ENCODE peak calls at places on chromosomes 2 and 18, in ten cellular contexts. Q, W, Z, J, V, F, P, I, C and L are unnamed samples.

GRCh38 chr2:120825370-120826259 is 89.9 kb downstream of the GLI2 start:
- DNase-seq in J (peak), W (peak), P (peak), I (no peak), Z (no peak), F (peak), V (peak), C (peak), Q (no peak), L (no peak)

GRCh38 chr18:9321709-9322108 is 12.9 kb upstream of the TWSG1 start:
- DNase-seq in I (no peak), J (no peak), P (no peak), F (no peak), C (no peak), V (no peak), Q (no peak), W (no peak), Z (no peak), L (no peak)

GRCh38 chr2:17578466-17578928 is 38.0 kb downstream of the VSNL1 start:
- DNase-seq in C (no peak), V (no peak), Z (peak), Q (no peak), J (no peak), I (no peak), P (no peak), F (no peak), W (no peak), L (no peak)

GRCh38 chr2:235654115-235654514 is 160.3 kb downstream of the AGAP1 start:
- DNase-seq in C (no peak), Z (no peak), I (no peak), P (no peak), Q (no peak), J (no peak), F (no peak), V (no peak), W (no peak), L (no peak)

GRCh38 chr2:240952496-240953246 is 45.7 kb upstream of the SNED1 start:
- DNase-seq in Q (no peak), F (no peak), J (no peak), I (peak), W (peak), C (peak), V (no peak), Z (no peak), P (no peak), L (peak)

GRCh38 chr2:133326651-133327397 is 241.4 kb downstream of the NCKAP5 start:
- DNase-seq in C (no peak), J (no peak), Z (no peak), V (no peak), W (no peak), Q (no peak), F (no peak), I (no peak), P (peak), L (no peak)

GRCh38 chr2:56295666-56296065 is 111.9 kb downstream of the CCDC85A start:
- DNase-seq in J (no peak), Q (no peak), P (no peak), V (no peak), C (no peak), Z (no peak), F (no peak), W (no peak), I (no peak), L (no peak)

GRCh38 chr18:48743046-48743445 is 204.2 kb downstream of the CTIF start:
- DNase-seq in V (peak), F (no peak), I (peak), J (peak), C (peak), Z (no peak), W (peak), P (peak), Q (no peak), L (no peak)

GRCh38 chr2:133885847-133886246 is 317.6 kb upstream of the NCKAP5 start:
- DNase-seq in V (no peak), W (no peak), J (no peak), Z (no peak), I (no peak), Q (no peak), C (no peak), P (no peak), F (peak), L (no peak)

GRCh38 chr2:85662899-85663683 is 4.9 kb downstream of the SFTPB start:
- DNase-seq in W (peak), F (peak), Q (no peak), C (no peak), P (peak), J (peak), I (peak), Z (no peak), V (peak), L (no peak)

GRCh38 chr18:8658858-8659485 is 46.4 kb upstream of the MTCL1 start:
- DNase-seq in V (no peak), Q (no peak), C (no peak), P (no peak), W (no peak), F (no peak), Z (no peak), I (no peak), J (no peak), L (no peak)

GRCh38 chr2:120398961-120399888 is 53.3 kb downstream of the INHBB start:
- DNase-seq in Z (no peak), V (no peak), W (peak), F (peak), J (no peak), Q (no peak), I (peak), P (no peak), C (peak), L (no peak)

GRCh38 chr2:224158061-224158460 is 119.0 kb upstream of the SERPINE2 start:
- DNase-seq in I (no peak), V (no peak), C (no peak), W (no peak), F (no peak), J (no peak), Z (no peak), P (no peak), Q (no peak), L (no peak)

GRCh38 chr18:67010916-67011315 is 407.0 kb upstream of the CDH19 start:
- DNase-seq in V (peak), W (no peak), F (peak), J (no peak), Q (no peak), P (no peak), C (no peak), I (no peak), Z (no peak), L (no peak)

GRCh38 chr2:149857344-149857743 is 269.8 kb upstream of the MMADHC start:
- DNase-seq in P (no peak), Z (no peak), I (no peak), V (peak), Q (no peak), W (no peak), F (no peak), C (no peak), J (no peak), L (no peak)

GRCh38 chr2:239222346-239223028 is 178.3 kb downstream of the HDAC4 start:
- DNase-seq in Q (no peak), V (peak), J (peak), P (no peak), C (no peak), W (peak), Z (no peak), I (no peak), F (no peak), L (no peak)

GRCh38 chr2:121689356-121689755 is 40.1 kb upstream of the CLASP1 start:
- DNase-seq in J (no peak), P (peak), V (peak), Z (no peak), F (peak), W (peak), I (no peak), C (no peak), Q (peak), L (no peak)

GRCh38 chr2:172285010-172285621 is 142.3 kb upstream of the ITGA6 start:
- DNase-seq in J (no peak), I (no peak), V (peak), W (no peak), P (peak), Q (peak), C (no peak), Z (no peak), F (peak), L (no peak)

DNA sequence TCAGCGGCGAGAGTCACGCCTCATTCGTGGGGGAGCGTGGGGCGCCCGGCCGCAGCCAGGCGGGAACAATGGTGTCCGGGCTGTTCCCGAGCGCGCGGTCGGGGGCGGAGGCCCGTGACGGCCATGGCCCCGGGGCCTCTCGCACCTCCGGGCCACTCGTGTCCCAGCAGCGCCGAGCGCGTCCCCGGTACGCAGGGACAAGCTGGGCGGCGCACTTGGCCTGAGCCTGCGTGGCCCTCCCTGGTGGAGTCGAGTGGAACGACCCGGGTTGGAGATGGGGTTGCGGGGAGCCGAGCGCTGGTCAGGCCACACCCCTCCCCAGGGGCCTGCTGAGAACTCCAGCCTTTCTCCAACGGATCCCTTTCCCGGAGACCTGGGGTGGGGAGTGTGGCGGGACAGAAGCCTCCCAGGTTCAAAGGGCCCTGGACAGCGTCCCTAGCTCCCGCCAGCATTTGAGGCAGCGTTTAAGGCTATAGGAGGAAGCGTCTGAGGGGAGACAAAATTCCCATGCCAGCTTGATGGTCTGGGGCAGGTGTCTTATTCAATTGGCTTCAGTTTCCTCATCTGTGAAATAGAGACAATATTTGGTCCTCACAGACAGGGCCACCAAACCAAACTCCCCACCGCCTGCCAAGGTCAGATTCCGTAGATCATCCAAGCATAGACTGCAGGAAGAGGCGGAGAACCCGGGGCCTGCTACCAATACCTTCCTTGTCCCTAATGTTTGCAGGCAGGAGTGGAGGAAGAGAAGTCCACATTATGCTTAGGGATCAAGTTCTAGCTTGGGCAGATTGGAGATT is 545 bp downstream of the CNDP2 start:
- DNase-seq in I (peak), Z (no peak), J (peak), V (peak), W (peak), P (peak), C (peak), Q (peak), F (peak), L (peak)
- TF ChIP-seq CTCF in I (no peak), Z (no peak), J (no peak), V (no peak), W (no peak), P (peak), C (peak), Q (no peak), F (no peak), L (peak)

GRCh38 chr18:46482831-46483230 is 174.2 kb downstream of the LOXHD1 start:
- DNase-seq in F (no peak), W (no peak), V (no peak), Z (no peak), P (no peak), C (no peak), J (no peak), I (no peak), Q (no peak), L (no peak)
- TF ChIP-seq CTCF in F (no peak), W (no peak), V (no peak), Z (no peak), P (no peak), C (no peak), J (no peak), I (no peak), Q (no peak), L (no peak)

GRCh38 chr18:75365837-75366236 is 61.7 kb downstream of the SMIM21 start:
- DNase-seq in Z (no peak), P (no peak), I (no peak), F (no peak), C (no peak), W (no peak), Q (no peak), J (no peak), V (no peak), L (no peak)
- TF ChIP-seq CTCF in Z (peak), P (no peak), I (no peak), F (no peak), C (no peak), W (no peak), Q (no peak), J (no peak), V (no peak), L (no peak)

GRCh38 chr18:78482378-78482777 is 497.2 kb upstream of the SALL3 start:
- DNase-seq in Q (no peak), Z (no peak), I (no peak), P (no peak), V (no peak), J (no peak), F (no peak), W (no peak), C (no peak), L (no peak)
- TF ChIP-seq CTCF in Q (no peak), Z (no peak), I (no peak), P (no peak), V (no peak), J (no peak), F (no peak), W (no peak), C (no peak), L (no peak)

DNA sequence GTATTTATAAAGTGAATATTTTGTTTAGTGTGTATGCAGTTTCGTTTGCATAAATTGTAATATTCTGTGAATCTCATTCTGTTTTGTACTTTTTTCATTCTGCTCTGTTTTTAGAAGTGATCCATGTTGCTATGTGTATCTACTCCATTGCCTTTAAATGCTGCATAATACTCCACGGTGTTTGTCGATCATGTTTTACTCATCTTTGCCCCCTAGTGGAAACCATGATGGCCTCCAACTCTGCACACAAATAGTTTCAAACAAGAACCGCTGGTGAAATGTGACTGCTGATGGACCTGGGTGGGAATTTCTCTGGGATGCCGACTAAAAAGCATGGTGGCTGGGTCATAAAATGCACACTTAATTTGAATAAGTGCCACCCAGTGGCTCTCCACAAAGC is 32.0 kb upstream of the SKOR2 start:
- DNase-seq in V (peak), J (no peak), P (no peak), Q (peak), C (no peak), Z (no peak), F (no peak), W (no peak), I (no peak), L (no peak)
- TF ChIP-seq CTCF in V (peak), J (no peak), P (peak), Q (peak), C (peak), Z (no peak), F (peak), W (no peak), I (no peak), L (peak)

GRCh38 chr18:55322176-55322735 is 265.7 kb downstream of the TCF4 start:
- DNase-seq in I (peak), V (peak), F (peak), P (peak), J (peak), C (peak), Z (peak), W (peak), Q (peak), L (peak)
- TF ChIP-seq CTCF in I (no peak), V (peak), F (peak), P (peak), J (no peak), C (peak), Z (no peak), W (no peak), Q (no peak), L (no peak)

GRCh38 chr2:68594674-68595492 is 48.5 kb upstream of the PROKR1 start:
- DNase-seq in W (no peak), V (peak), F (peak), C (no peak), Z (peak), I (no peak), Q (peak), P (peak), J (no peak), L (no peak)
- TF ChIP-seq CTCF in W (peak), V (peak), F (peak), C (peak), Z (peak), I (peak), Q (peak), P (peak), J (peak), L (peak)